ENCODE peak calls at places on chromosomes 6 and 20, in four cellular contexts. One of them, this sample, is unnamed.

GRCh38 chr6:155524249-155524651 is 68.6 kb upstream of the NOX3 start:
- DNase-seq in A549: peak; percentile 25
- DNase-seq in K562: no peak
- DNase-seq in HepG2: no peak
- DNase-seq in this sample: no peak

GRCh38 chr6:170164271-170164900 is 126.5 kb downstream of the DLL1 start:
- DNase-seq in A549: no peak
- DNase-seq in K562: no peak
- DNase-seq in HepG2: no peak
- DNase-seq in this sample: no peak

GRCh38 chr20:51667491-51667890 is 100.7 kb downstream of the ATP9A start:
- DNase-seq in A549: no peak
- DNase-seq in K562: no peak
- DNase-seq in HepG2: no peak
- DNase-seq in this sample: no peak

GRCh38 chr6:14286144-14286543 is 168.6 kb downstream of the CD83 start:
- DNase-seq in A549: peak; percentile 43
- DNase-seq in K562: no peak
- DNase-seq in HepG2: no peak
- DNase-seq in this sample: no peak

GRCh38 chr6:9417400-9417799 is 982.1 kb upstream of the SLC35B3 start:
- DNase-seq in A549: no peak
- DNase-seq in K562: no peak
- DNase-seq in HepG2: no peak
- DNase-seq in this sample: no peak

GRCh38 chr20:23320317-23320716 is 30.3 kb upstream of the NXT1 start:
- DNase-seq in A549: peak; percentile 55
- DNase-seq in K562: no peak
- DNase-seq in HepG2: peak; percentile 47
- DNase-seq in this sample: no peak

GRCh38 chr20:23350855-23351838 is 556 bp downstream of the NXT1 start:
- DNase-seq in A549: peak; percentile 65
- DNase-seq in K562: peak; percentile 26
- DNase-seq in HepG2: peak; percentile 85
- DNase-seq in this sample: peak; percentile 70

GRCh38 chr6:105642708-105643107 is 239.8 kb upstream of the PREP start:
- DNase-seq in A549: no peak
- DNase-seq in K562: no peak
- DNase-seq in HepG2: no peak
- DNase-seq in this sample: no peak

GRCh38 chr20:38999217-38999616 is 37.1 kb downstream of the DHX35 start:
- DNase-seq in A549: no peak
- DNase-seq in K562: no peak
- DNase-seq in HepG2: no peak
- DNase-seq in this sample: no peak

GRCh38 chr6:143234686-143235085 is 174.0 kb downstream of the AIG1 start:
- DNase-seq in A549: no peak
- DNase-seq in K562: no peak
- DNase-seq in HepG2: no peak
- DNase-seq in this sample: no peak

GRCh38 chr6:122696853-122697252 is 82.7 kb upstream of the FABP7 start:
- DNase-seq in A549: peak; percentile 21
- DNase-seq in K562: no peak
- DNase-seq in HepG2: peak; percentile 13
- DNase-seq in this sample: no peak

GRCh38 chr6:3309391-3310050 is 50.8 kb downstream of the PSMG4 start:
- DNase-seq in A549: no peak
- DNase-seq in K562: no peak
- DNase-seq in HepG2: no peak
- DNase-seq in this sample: no peak

GRCh38 chr20:3681931-3682820 is at the start of gene ADAM33:
- DNase-seq in A549: no peak
- DNase-seq in K562: no peak
- DNase-seq in HepG2: no peak
- DNase-seq in this sample: no peak

GRCh38 chr6:137690029-137690428 is 177.0 kb upstream of the TNFAIP3 start:
- DNase-seq in A549: no peak
- DNase-seq in K562: no peak
- DNase-seq in HepG2: no peak
- DNase-seq in this sample: no peak

GRCh38 chr6:121780325-121781313 is 345.2 kb downstream of the GJA1 start:
- DNase-seq in A549: peak; percentile 43
- DNase-seq in K562: no peak
- DNase-seq in HepG2: no peak
- DNase-seq in this sample: no peak

GRCh38 chr6:108799356-108799720 is 48.9 kb upstream of the ARMC2 start:
- DNase-seq in A549: no peak
- DNase-seq in K562: no peak
- DNase-seq in HepG2: no peak
- DNase-seq in this sample: no peak

GRCh38 chr20:45629496-45630100 is at the start of gene WFDC10A:
- DNase-seq in A549: peak; percentile 64
- DNase-seq in K562: peak; percentile 58
- DNase-seq in HepG2: peak; percentile 38
- DNase-seq in this sample: peak; percentile 65

GRCh38 chr20:45857836-45858250 is 429 bp downstream of the ZSWIM3 start:
- DNase-seq in A549: no peak
- DNase-seq in K562: peak; percentile 81
- DNase-seq in HepG2: no peak
- DNase-seq in this sample: no peak

DNA sequence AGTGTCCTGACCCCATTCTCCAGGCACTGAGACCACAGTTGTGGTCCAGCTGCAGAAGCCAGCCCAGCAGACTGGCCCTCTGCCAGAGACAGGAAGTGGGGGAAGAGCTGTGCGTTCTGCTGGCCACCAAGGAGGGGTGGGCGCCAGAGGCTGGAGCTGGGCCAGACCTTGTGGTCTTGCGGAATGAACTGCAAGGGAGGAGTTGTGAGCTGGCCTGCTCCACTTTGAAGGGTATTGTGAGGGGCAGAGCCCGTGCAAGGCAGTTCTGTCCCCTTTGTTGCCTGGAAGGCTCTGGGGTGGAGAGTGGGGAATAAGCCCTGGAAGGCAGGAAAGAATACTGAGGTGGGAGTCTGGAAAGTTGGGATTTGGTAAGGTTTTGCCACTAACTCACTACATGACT is 3.6 kb upstream of the MDFI start:
- DNase-seq in A549: no peak
- DNase-seq in K562: no peak
- DNase-seq in HepG2: no peak
- DNase-seq in this sample: no peak
- TF ChIP-seq RNF2 in A549: no peak
- TF ChIP-seq RNF2 in K562: no peak
- TF ChIP-seq RNF2 in HepG2: no peak
- TF ChIP-seq RNF2 in this sample: no peak

GRCh38 chr6:117861545-117861944 is 45.5 kb upstream of the SLC35F1 start:
- DNase-seq in A549: no peak
- DNase-seq in K562: no peak
- DNase-seq in HepG2: no peak
- DNase-seq in this sample: no peak
- TF ChIP-seq CEBPB in A549: no peak
- TF ChIP-seq CEBPB in K562: no peak
- TF ChIP-seq CEBPB in HepG2: peak; percentile 58
- TF ChIP-seq CEBPB in this sample: peak; percentile 39

GRCh38 chr6:7728855-7729590 is 3.1 kb downstream of the BMP6 start:
- DNase-seq in A549: no peak
- DNase-seq in K562: no peak
- DNase-seq in HepG2: no peak
- DNase-seq in this sample: no peak

GRCh38 chr6:7727150-7727950 is 1.5 kb downstream of the BMP6 start:
- DNase-seq in A549: peak; percentile 32
- DNase-seq in K562: no peak
- DNase-seq in HepG2: no peak
- DNase-seq in this sample: peak; percentile 70

GRCh38 chr6:7726416-7727149 is 684 bp downstream of the BMP6 start:
- DNase-seq in A549: peak; percentile 45
- DNase-seq in K562: no peak
- DNase-seq in HepG2: no peak
- DNase-seq in this sample: no peak

GRCh38 chr6:7730003-7730402 is 4.1 kb downstream of the BMP6 start:
- DNase-seq in A549: no peak
- DNase-seq in K562: no peak
- DNase-seq in HepG2: no peak
- DNase-seq in this sample: no peak

DNA sequence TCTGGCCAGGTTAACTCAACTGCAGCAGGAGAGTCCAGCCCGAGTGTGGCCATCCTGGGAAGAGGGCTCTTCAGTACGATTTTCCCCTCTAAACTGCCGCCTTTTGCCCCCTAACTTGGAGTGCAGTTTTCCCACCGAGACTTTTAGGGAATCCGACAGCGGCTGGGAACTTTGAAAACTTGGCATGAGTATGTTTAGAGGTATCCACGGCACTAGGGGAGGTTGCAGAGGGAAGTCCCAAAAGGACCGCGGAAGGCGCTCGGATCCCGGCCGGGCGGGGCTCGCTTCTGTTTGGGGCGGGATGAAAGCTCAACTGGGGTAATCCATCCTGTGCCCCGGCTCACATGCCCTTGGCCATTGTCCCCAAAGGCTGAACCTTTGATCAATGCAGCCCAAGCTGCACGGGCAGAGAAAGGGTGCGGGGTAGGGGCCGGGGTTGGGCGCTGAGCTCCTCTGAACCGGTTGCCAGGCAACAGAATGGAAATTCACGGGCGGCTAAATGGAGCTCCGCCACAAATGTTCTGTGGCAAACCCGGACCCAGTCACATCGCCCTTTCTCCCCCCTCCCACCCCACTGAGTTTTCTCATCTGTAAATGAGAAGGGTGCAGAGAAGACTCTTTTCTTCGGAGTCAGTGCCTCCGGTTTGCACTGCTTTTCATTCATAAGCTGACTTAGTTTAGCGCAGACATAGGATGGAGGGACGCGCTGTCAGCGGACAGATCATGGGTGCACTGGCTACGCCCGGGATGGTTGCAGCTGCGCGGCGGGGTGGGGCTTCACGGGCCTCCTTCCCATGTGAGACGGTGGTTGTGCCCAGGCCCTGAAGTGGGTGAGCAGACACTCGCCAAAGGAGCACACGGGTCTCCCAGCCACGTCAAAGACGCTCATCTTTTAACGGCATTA is 2.3 kb downstream of the BMP6 start:
- DNase-seq in A549: peak; percentile 45
- DNase-seq in K562: no peak
- DNase-seq in HepG2: no peak
- DNase-seq in this sample: no peak
- TF ChIP-seq RNF2 in A549: no peak
- TF ChIP-seq RNF2 in K562: no peak
- TF ChIP-seq RNF2 in HepG2: no peak
- TF ChIP-seq RNF2 in this sample: peak; percentile 42

GRCh38 chr6:38307730-38308129 is 332.0 kb downstream of the BTBD9 start:
- DNase-seq in A549: no peak
- DNase-seq in K562: no peak
- DNase-seq in HepG2: no peak
- DNase-seq in this sample: no peak
- TF ChIP-seq CEBPB in A549: no peak
- TF ChIP-seq CEBPB in K562: no peak
- TF ChIP-seq CEBPB in HepG2: no peak
- TF ChIP-seq CEBPB in this sample: no peak

GRCh38 chr6:37988131-37988530 is 168.6 kb downstream of the ZFAND3 start:
- DNase-seq in A549: no peak
- DNase-seq in K562: no peak
- DNase-seq in HepG2: peak; percentile 81
- DNase-seq in this sample: no peak

GRCh38 chr6:37988696-37989095 is 169.2 kb downstream of the ZFAND3 start:
- DNase-seq in A549: no peak
- DNase-seq in K562: no peak
- DNase-seq in HepG2: no peak
- DNase-seq in this sample: no peak

GRCh38 chr6:37992749-37993148 is 173.2 kb downstream of the ZFAND3 start:
- DNase-seq in A549: no peak
- DNase-seq in K562: no peak
- DNase-seq in HepG2: no peak
- DNase-seq in this sample: no peak

GRCh38 chr6:37993596-37993995 is 174.1 kb downstream of the ZFAND3 start:
- DNase-seq in A549: no peak
- DNase-seq in K562: no peak
- DNase-seq in HepG2: no peak
- DNase-seq in this sample: no peak

DNA sequence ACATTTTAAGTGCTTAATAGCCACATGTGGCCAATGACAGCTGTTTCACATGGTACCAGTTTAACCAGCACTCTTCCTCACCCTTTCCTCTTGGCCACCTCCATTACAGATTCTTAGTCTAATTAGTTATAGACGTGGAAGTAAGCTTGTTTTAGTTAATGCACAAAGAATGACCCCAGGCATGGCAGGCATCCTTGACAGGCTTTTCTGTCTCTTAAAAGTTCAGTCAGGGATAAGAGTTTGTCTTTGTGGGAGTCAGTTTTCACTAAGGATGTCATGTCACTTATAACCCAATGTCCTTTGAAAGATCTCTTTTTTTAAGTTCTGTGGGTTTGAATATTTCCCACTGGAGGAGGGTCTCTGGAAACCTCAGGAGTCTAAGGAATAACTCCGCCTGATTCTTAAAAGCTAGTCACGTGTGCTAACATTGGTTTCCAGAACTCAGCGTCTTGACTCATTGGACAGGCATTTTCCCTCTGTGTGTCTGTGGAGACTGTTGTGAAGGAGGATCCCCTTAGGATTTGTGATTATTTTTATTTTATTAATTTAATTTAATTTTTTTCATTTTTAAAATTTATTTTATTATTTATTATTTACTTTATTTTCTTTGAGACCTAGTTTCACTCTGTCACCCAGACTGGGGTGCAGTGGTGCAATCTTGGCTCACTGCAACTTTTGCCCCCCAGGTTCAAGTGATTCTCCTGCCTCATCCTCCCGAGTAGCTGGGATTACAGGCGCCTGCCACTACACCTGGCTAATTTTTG is 171.4 kb downstream of the ZFAND3 start:
- DNase-seq in A549: peak; percentile 32
- DNase-seq in K562: no peak
- DNase-seq in HepG2: no peak
- DNase-seq in this sample: no peak
- TF ChIP-seq RNF2 in A549: no peak
- TF ChIP-seq RNF2 in K562: no peak
- TF ChIP-seq RNF2 in HepG2: no peak
- TF ChIP-seq RNF2 in this sample: no peak

GRCh38 chr20:60583741-60584140 is 625.5 kb downstream of the CDH26 start:
- DNase-seq in A549: no peak
- DNase-seq in K562: no peak
- DNase-seq in HepG2: no peak
- DNase-seq in this sample: no peak
- TF ChIP-seq CEBPB in A549: no peak
- TF ChIP-seq CEBPB in K562: no peak
- TF ChIP-seq CEBPB in HepG2: no peak
- TF ChIP-seq CEBPB in this sample: no peak

GRCh38 chr6:15352229-15352628 is 106.4 kb downstream of the JARID2 start:
- DNase-seq in A549: no peak
- DNase-seq in K562: no peak
- DNase-seq in HepG2: no peak
- DNase-seq in this sample: no peak

GRCh38 chr6:15358579-15359327 is 112.9 kb downstream of the JARID2 start:
- DNase-seq in A549: no peak
- DNase-seq in K562: no peak
- DNase-seq in HepG2: no peak
- DNase-seq in this sample: no peak

GRCh38 chr6:15352884-15353283 is 107.0 kb downstream of the JARID2 start:
- DNase-seq in A549: no peak
- DNase-seq in K562: no peak
- DNase-seq in HepG2: no peak
- DNase-seq in this sample: no peak

GRCh38 chr6:15357832-15358231 is 112.0 kb downstream of the JARID2 start:
- DNase-seq in A549: no peak
- DNase-seq in K562: no peak
- DNase-seq in HepG2: no peak
- DNase-seq in this sample: no peak

GRCh38 chr6:15355683-15356099 is 109.8 kb downstream of the JARID2 start:
- DNase-seq in A549: no peak
- DNase-seq in K562: no peak
- DNase-seq in HepG2: no peak
- DNase-seq in this sample: no peak
- TF ChIP-seq RNF2 in A549: no peak
- TF ChIP-seq RNF2 in K562: no peak
- TF ChIP-seq RNF2 in HepG2: no peak
- TF ChIP-seq RNF2 in this sample: no peak